ENCODE peak calls at places on chromosome 22, in eight cellular contexts. Y, V, D, Z, C, W, X and O are unnamed samples.

GRCh38 chr22:46547179-46547882 is 9.9 kb upstream of the CELSR1 start:
- DNase-seq in D (no peak), V (no peak), Y (peak), W (no peak), X (no peak), C (peak), Z (peak), O (no peak)

GRCh38 chr22:23613193-23613973 is 18.7 kb downstream of the DRICH1 start:
- DNase-seq in C (no peak), Z (peak), D (no peak), V (no peak), Y (no peak), W (no peak), X (no peak), O (no peak)

GRCh38 chr22:38403806-38404205 is 51.2 kb downstream of the KCNJ4 start:
- DNase-seq in C (no peak), V (no peak), Y (no peak), D (no peak), Z (no peak), X (no peak), W (no peak), O (no peak)

GRCh38 chr22:44224166-44224565 is 43.4 kb downstream of the PARVG start:
- DNase-seq in V (no peak), Y (peak), W (no peak), X (no peak), C (no peak), Z (no peak), D (no peak), O (no peak)

GRCh38 chr22:36014539-36015072 is 14.0 kb downstream of the RBFOX2 start:
- DNase-seq in V (no peak), D (no peak), Z (no peak), Y (no peak), W (no peak), C (no peak), X (no peak), O (no peak)

GRCh38 chr22:25655536-25655935 is 86.5 kb upstream of the MYO18B start:
- DNase-seq in X (no peak), C (no peak), Y (no peak), Z (no peak), D (no peak), W (no peak), V (peak), O (no peak)

GRCh38 chr22:30038219-30038618 is 42.0 kb upstream of the HORMAD2 start:
- DNase-seq in D (no peak), Z (no peak), X (no peak), V (no peak), W (no peak), Y (peak), C (no peak), O (no peak)

GRCh38 chr22:45844949-45845613 is 131.9 kb downstream of the WNT7B start:
- DNase-seq in V (no peak), Z (no peak), Y (no peak), C (peak), D (no peak), W (no peak), X (no peak), O (no peak)

GRCh38 chr22:28562324-28562723 is 117.3 kb downstream of the TTC28 start:
- DNase-seq in Z (no peak), W (no peak), V (no peak), X (no peak), C (no peak), D (no peak), Y (no peak), O (no peak)